ENCODE peak calls at places on chromosome 17, in seven cellular contexts. S, U, N, F, L, X and K are unnamed samples.

GRCh38 chr17:79844869-79845600 is 5.8 kb upstream of the CBX4 start:
- DNase-seq in F (peak; percentile 85), U (no peak), X (peak; percentile 41), S (peak; percentile 88), L (peak; percentile 55), N (peak; percentile 41), K (no peak)

GRCh38 chr17:57735707-57736106 is 9.4 kb downstream of the CCDC182 start:
- DNase-seq in X (no peak), F (no peak), L (no peak), U (no peak), S (no peak), N (peak; percentile 31), K (no peak)

GRCh38 chr17:80263253-80264047 is 2.8 kb downstream of the RNF213 start:
- DNase-seq in N (peak; percentile 98), U (peak; percentile 67), X (peak; percentile 82), F (peak; percentile 87), S (peak; percentile 51), L (peak; percentile 96), K (peak; percentile 78)

GRCh38 chr17:35486920-35487727 is 38.6 kb upstream of the SLFN13 start:
- DNase-seq in F (peak; percentile 90), L (peak; percentile 65), X (peak; percentile 61), S (peak; percentile 55), N (peak; percentile 75), U (peak; percentile 57), K (peak; percentile 18)

GRCh38 chr17:81978901-81979298 is 1.5 kb downstream of the ASPSCR1 start:
- DNase-seq in L (no peak), F (no peak), X (no peak), S (no peak), N (no peak), U (no peak), K (no peak)

GRCh38 chr17:66462010-66462409 is 159.6 kb downstream of the PRKCA start:
- DNase-seq in N (no peak), F (no peak), L (no peak), X (no peak), S (no peak), U (no peak), K (no peak)

GRCh38 chr17:28514571-28515002 is 8.4 kb downstream of the FOXN1 start:
- DNase-seq in S (no peak), X (no peak), F (no peak), U (no peak), N (no peak), L (no peak), K (no peak)

GRCh38 chr17:10226930-10227695 is 28.7 kb upstream of the GAS7 start:
- DNase-seq in X (peak; percentile 51), U (peak; percentile 1), N (peak; percentile 67), S (peak; percentile 92), F (peak; percentile 73), L (peak; percentile 55), K (no peak)

GRCh38 chr17:21024024-21024423 is 18.8 kb downstream of the USP22 start:
- DNase-seq in U (no peak), L (no peak), N (no peak), S (no peak), X (no peak), F (no peak), K (no peak)
- H3K4me3 ChIP-seq in U (no peak overlapping the region), L (no peak overlapping the region), N (no peak overlapping the region), S (no peak overlapping the region), X (no peak overlapping the region), F (no peak overlapping the region), K (no peak overlapping the region)

GRCh38 chr17:48871035-48871550 is 21.5 kb upstream of the ATP5MC1 start:
- DNase-seq in N (no peak), F (no peak), L (no peak), S (no peak), X (no peak), U (no peak), K (no peak)
- H3K4me3 ChIP-seq in N (no peak overlapping the region), F (no peak overlapping the region), L (no peak overlapping the region), S (no peak overlapping the region), X (no peak overlapping the region), U (no peak overlapping the region), K (no peak overlapping the region)

DNA sequence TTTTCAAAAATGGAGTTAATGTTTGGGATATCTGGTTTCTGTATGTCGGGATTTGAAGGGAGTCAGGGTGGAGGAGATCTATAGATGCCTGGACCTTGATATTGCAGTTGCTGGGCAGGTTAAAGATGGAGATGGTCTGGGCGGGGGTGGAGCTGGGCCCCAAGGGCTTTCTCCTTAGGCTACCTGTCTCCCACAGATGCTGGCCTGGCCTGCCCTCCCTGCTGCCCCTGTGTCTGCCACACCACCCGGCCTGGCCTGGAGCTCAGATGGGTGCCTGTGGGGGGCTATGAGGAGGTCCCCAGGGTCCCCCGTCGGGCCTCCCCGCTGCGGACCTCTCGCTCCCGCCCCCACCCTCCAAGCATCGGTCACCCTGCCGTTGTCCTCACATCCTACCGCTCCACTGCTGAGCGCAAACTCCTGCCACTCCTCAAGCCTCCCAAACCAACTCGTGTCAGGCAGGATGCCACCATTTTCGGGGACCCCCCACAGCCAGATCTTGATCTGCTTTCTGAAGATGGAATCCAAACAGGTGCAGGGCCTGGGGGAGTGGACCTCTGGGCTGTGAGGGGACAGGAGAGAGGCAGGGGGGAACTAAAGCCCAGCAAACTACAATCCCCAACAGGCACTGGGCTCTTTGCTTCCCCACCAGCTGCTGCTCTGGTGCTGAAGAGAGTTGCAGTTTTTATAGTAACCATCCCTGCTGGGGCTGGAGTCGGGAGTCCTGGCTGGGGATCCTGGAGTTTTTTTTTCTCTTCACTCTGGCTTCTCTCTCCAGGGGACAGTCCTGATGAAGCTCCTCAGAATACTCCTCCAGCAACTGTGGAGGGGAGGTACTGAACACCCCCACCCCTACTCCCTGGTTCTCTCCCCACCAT is 2.9 kb downstream of the ARHGEF15 start:
- DNase-seq in X (no peak), N (no peak), S (no peak), F (no peak), U (no peak), L (no peak), K (no peak)
- H3K4me3 ChIP-seq in X (no peak overlapping the region), N (no peak overlapping the region), S (no peak overlapping the region), F (peak overlapping the region; percentile 42), U (no peak overlapping the region), L (peak overlapping the region; percentile 62), K (no peak overlapping the region)

GRCh38 chr17:37124074-37124824 is 175.5 kb downstream of the AATF start:
- DNase-seq in S (no peak), F (no peak), L (no peak), X (no peak), U (no peak), N (no peak), K (no peak)

GRCh38 chr17:37121616-37122015 is 172.9 kb downstream of the AATF start:
- DNase-seq in F (no peak), S (no peak), U (no peak), N (no peak), L (no peak), X (no peak), K (no peak)

GRCh38 chr17:37124825-37125181 is 176.0 kb downstream of the AATF start:
- DNase-seq in F (no peak), L (no peak), U (no peak), X (no peak), N (no peak), S (no peak), K (no peak)
- H3K4me3 ChIP-seq in F (no peak overlapping the region), L (no peak overlapping the region), U (no peak overlapping the region), X (no peak overlapping the region), N (no peak overlapping the region), S (no peak overlapping the region), K (no peak overlapping the region)

DNA sequence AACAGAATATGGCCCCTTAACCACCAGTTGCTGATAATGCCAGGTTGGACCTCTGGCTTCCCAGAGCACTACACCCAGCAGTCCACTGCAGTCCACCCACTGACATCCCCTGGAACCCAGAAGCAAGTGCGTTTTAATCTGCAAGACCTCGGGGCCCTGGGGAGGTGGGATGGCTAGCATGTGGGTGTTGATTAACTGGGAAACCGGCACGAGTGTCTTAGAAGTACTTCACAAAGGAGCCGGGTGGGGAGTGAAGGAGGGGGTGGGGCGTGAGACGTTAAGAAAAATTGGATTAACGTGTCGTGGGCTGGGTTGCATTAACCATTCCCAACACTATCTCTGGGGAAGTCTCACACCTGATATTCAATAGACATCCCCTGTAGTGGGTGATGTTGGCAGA is 6.1 kb upstream of the HIC1 start:
- DNase-seq in U (no peak), S (no peak), L (no peak), N (no peak), F (no peak), X (no peak), K (no peak)
- H3K4me3 ChIP-seq in U (peak overlapping the region; percentile 76), S (no peak overlapping the region), L (peak overlapping the region; percentile 89), N (no peak overlapping the region), F (peak overlapping the region; percentile 72), X (no peak overlapping the region), K (peak overlapping the region; percentile 67)

GRCh38 chr17:77420804-77421634 is 280.2 kb downstream of the SEC14L1 start:
- DNase-seq in F (no peak), L (no peak), S (peak; percentile 69), N (peak; percentile 48), X (peak; percentile 59), U (peak; percentile 58), K (peak; percentile 74)
- H3K4me3 ChIP-seq in F (no peak overlapping the region), L (no peak overlapping the region), S (no peak overlapping the region), N (no peak overlapping the region), X (peak overlapping the region; percentile 10), U (peak overlapping the region; percentile 1), K (peak overlapping the region; percentile 14)

GRCh38 chr17:31318298-31319190 is 2.9 kb downstream of the EVI2A start:
- DNase-seq in U (peak; percentile 19), S (no peak), X (peak; percentile 6), N (peak; percentile 84), L (peak; percentile 68), F (no peak), K (peak; percentile 55)

GRCh38 chr17:31320231-31320630 is 1.2 kb downstream of the EVI2A start:
- DNase-seq in U (no peak), L (no peak), F (no peak), X (no peak), N (peak; percentile 30), S (no peak), K (no peak)

GRCh38 chr17:31321481-31321880 is at the start of gene EVI2A:
- DNase-seq in F (no peak), U (peak; percentile 63), S (no peak), L (peak; percentile 68), N (peak; percentile 84), X (peak; percentile 73), K (no peak)

GRCh38 chr17:31320791-31321190 is 631 bp downstream of the EVI2A start:
- DNase-seq in N (peak; percentile 33), X (no peak), F (no peak), S (no peak), L (no peak), U (no peak), K (no peak)

DNA sequence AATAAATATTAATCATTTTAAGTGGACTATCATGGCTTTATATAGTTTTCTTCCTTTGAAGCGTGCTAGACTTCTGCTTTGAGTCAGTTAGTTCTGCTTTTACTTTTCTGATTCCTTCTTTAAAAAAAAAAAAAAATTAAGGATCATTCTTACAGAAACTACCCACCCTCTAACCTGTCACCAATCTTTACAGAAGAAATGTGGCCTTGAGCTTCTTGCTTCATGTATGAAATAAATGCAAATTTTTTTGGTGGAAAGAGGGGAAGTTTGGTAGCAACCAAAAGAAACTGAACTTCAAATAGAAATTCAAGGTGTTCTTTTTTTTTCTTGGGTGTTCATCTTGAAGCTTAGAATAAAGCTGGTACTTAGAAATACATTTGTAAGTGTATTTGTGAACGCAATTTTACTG is 2.2 kb downstream of the EVI2A start:
- DNase-seq in U (no peak), X (no peak), N (peak; percentile 85), F (no peak), L (no peak), S (no peak), K (no peak)
- H3K4me3 ChIP-seq in U (peak overlapping the region; percentile 72), X (peak overlapping the region; percentile 90), N (peak overlapping the region; percentile 85), F (peak overlapping the region; percentile 45), L (peak overlapping the region; percentile 38), S (no peak overlapping the region), K (no peak overlapping the region)